ENCODE peak calls at places on chromosomes 5 and 9, in nine cellular contexts. G, X, U, T, R, I, V, C and B are unnamed samples. For H3K4me1, the result is how much of the 10 kb centered on the place peaks cover.

GRCh38 chr5:21452429-21452828 is 1400.7 kb downstream of the CDH12 start:
- DNase-seq in G (no peak), X (no peak), U (no peak), T (no peak), R (no peak), I (no peak), V (no peak), C (no peak), B (no peak)

GRCh38 chr5:77957-78804 is 13.8 kb upstream of the PLEKHG4B start:
- DNase-seq in G (no peak), X (no peak), U (peak), T (no peak), R (no peak), I (peak), V (no peak), C (no peak), B (peak)

GRCh38 chr9:124730772-124731171 is 40.3 kb downstream of the NR6A1 start:
- DNase-seq in G (no peak), X (no peak), U (no peak), T (no peak), R (no peak), I (no peak), V (no peak), C (no peak), B (no peak)

GRCh38 chr9:89022902-89023301 is 31.6 kb downstream of the S1PR3 start:
- DNase-seq in G (no peak), X (no peak), U (no peak), T (no peak), R (peak), I (peak), V (peak), C (no peak), B (peak)

GRCh38 chr9:136133191-136133958 is 14.7 kb upstream of the TMEM250 start:
- DNase-seq in G (no peak), X (no peak), U (no peak), T (no peak), R (peak), I (no peak), V (no peak), C (no peak), B (no peak)

GRCh38 chr5:65199988-65200668 is 281.6 kb downstream of the ADAMTS6 start:
- DNase-seq in G (no peak), X (no peak), U (no peak), T (no peak), R (no peak), I (no peak), V (no peak), C (no peak), B (no peak)

GRCh38 chr9:127181315-127181580 is 58.8 kb upstream of the ANGPTL2 start:
- DNase-seq in G (no peak), X (no peak), U (peak), T (no peak), R (no peak), I (peak), V (peak), C (no peak), B (no peak)

GRCh38 chr9:127176631-127177030 is 54.2 kb upstream of the ANGPTL2 start:
- DNase-seq in G (no peak), X (no peak), U (peak), T (no peak), R (no peak), I (peak), V (no peak), C (no peak), B (no peak)

GRCh38 chr5:157743163-157744054 is at the start of gene LSM11:
- DNase-seq in G (peak), X (peak), U (peak), T (peak), R (peak), I (peak), V (peak), C (peak), B (peak)

GRCh38 chr9:38284768-38285080 is 107.8 kb upstream of the ALDH1B1 start:
- DNase-seq in G (no peak), X (no peak), U (no peak), T (no peak), R (no peak), I (no peak), V (no peak), C (no peak), B (no peak)

GRCh38 chr9:20597862-20598261 is 24.4 kb downstream of the MLLT3 start:
- DNase-seq in G (no peak), X (no peak), U (no peak), T (no peak), R (no peak), I (no peak), V (no peak), C (no peak), B (no peak)

GRCh38 chr5:113212244-113212920 is 222.4 kb downstream of the TSSK1B start:
- DNase-seq in G (no peak), X (no peak), U (no peak), T (no peak), R (peak), I (no peak), V (no peak), C (no peak), B (peak)

GRCh38 chr5:172380992-172381643 is 73.2 kb downstream of the SH3PXD2B start:
- DNase-seq in G (peak), X (no peak), U (no peak), T (no peak), R (no peak), I (peak), V (peak), C (no peak), B (peak)

GRCh38 chr9:18274693-18275092 is 199.3 kb upstream of the ADAMTSL1 start:
- DNase-seq in G (no peak), X (no peak), U (no peak), T (no peak), R (no peak), I (no peak), V (no peak), C (no peak), B (no peak)

GRCh38 chr5:148949871-148950863 is 112.7 kb downstream of the SH3TC2 start:
- DNase-seq in G (no peak), X (no peak), U (peak), T (no peak), R (no peak), I (no peak), V (no peak), C (no peak), B (no peak)

GRCh38 chr9:125929846-125930245 is 182.7 kb downstream of the PBX3 start:
- DNase-seq in G (no peak), X (no peak), U (no peak), T (no peak), R (no peak), I (no peak), V (no peak), C (no peak), B (no peak)

GRCh38 chr5:9316041-9316440 is 229.8 kb downstream of the SEMA5A start:
- DNase-seq in G (no peak), X (no peak), U (no peak), T (no peak), R (no peak), I (no peak), V (no peak), C (no peak), B (no peak)

GRCh38 chr5:179235416-179236400 is 109.6 kb downstream of the ADAMTS2 start:
- DNase-seq in G (no peak), X (no peak), U (peak), T (no peak), R (no peak), I (peak), V (peak), C (no peak), B (no peak)

GRCh38 chr9:135123145-135123544 is 35.7 kb downstream of the OLFM1 start:
- DNase-seq in G (no peak), X (no peak), U (no peak), T (no peak), R (no peak), I (no peak), V (no peak), C (no peak), B (no peak)

GRCh38 chr5:63743096-63743798 is 219.0 kb downstream of the HTR1A start:
- DNase-seq in G (no peak), X (no peak), U (no peak), T (no peak), R (peak), I (no peak), V (no peak), C (no peak), B (no peak)

GRCh38 chr9:95425910-95426551 is 90.7 kb downstream of the PTCH1 start:
- DNase-seq in G (no peak), X (no peak), U (no peak), T (no peak), R (peak), I (no peak), V (no peak), C (no peak), B (no peak)

GRCh38 chr9:72923077-72923476 is 29.8 kb downstream of the ALDH1A1 start:
- DNase-seq in G (no peak), X (no peak), U (no peak), T (no peak), R (no peak), I (no peak), V (no peak), C (no peak), B (no peak)

GRCh38 chr5:176836811-176837706 is 26.7 kb downstream of the UNC5A start:
- DNase-seq in G (no peak), X (no peak), U (no peak), T (no peak), R (no peak), I (no peak), V (no peak), C (no peak), B (peak)

GRCh38 chr5:96997265-96997859 is 61.5 kb downstream of the LNPEP start:
- DNase-seq in G (no peak), X (no peak), U (no peak), T (no peak), R (peak), I (no peak), V (no peak), C (peak), B (no peak)

GRCh38 chr5:56183507-56183906 is 49.6 kb downstream of the ANKRD55 start:
- DNase-seq in G (no peak), X (no peak), U (no peak), T (no peak), R (peak), I (no peak), V (no peak), C (no peak), B (no peak)

GRCh38 chr9:123395276-123396006 is 39.4 kb downstream of the CRB2 start:
- DNase-seq in G (no peak), X (no peak), U (no peak), T (no peak), R (peak), I (no peak), V (no peak), C (no peak), B (peak)

GRCh38 chr5:179377421-179378115 is 32.3 kb upstream of the ADAMTS2 start:
- DNase-seq in G (no peak), X (no peak), U (no peak), T (no peak), R (no peak), I (peak), V (no peak), C (no peak), B (no peak)

GRCh38 chr5:127934791-127935256 is 148.7 kb upstream of the SLC12A2 start:
- DNase-seq in G (no peak), X (no peak), U (peak), T (no peak), R (peak), I (no peak), V (no peak), C (peak), B (no peak)

GRCh38 chr5:141809697-141810096 is 68.5 kb downstream of the PCDH1 start:
- DNase-seq in G (no peak), X (no peak), U (no peak), T (no peak), R (no peak), I (no peak), V (no peak), C (no peak), B (no peak)

GRCh38 chr9:73137286-73137899 is 14.3 kb upstream of the ANXA1 start:
- DNase-seq in G (no peak), X (no peak), U (no peak), T (no peak), R (no peak), I (no peak), V (no peak), C (no peak), B (no peak)

GRCh38 chr5:135553688-135554462 is 18.1 kb upstream of the NEUROG1 start:
- DNase-seq in G (no peak), X (no peak), U (no peak), T (no peak), R (no peak), I (no peak), V (no peak), C (no peak), B (no peak)

GRCh38 chr9:22240619-22241018 is 206.0 kb upstream of the DMRTA1 start:
- DNase-seq in G (no peak), X (no peak), U (no peak), T (no peak), R (peak), I (no peak), V (no peak), C (no peak), B (no peak)

GRCh38 chr9:22238809-22239684 is 207.6 kb upstream of the DMRTA1 start:
- DNase-seq in G (no peak), X (no peak), U (no peak), T (no peak), R (peak), I (no peak), V (no peak), C (no peak), B (no peak)

GRCh38 chr9:22237497-22238363 is 208.9 kb upstream of the DMRTA1 start:
- DNase-seq in G (no peak), X (no peak), U (no peak), T (no peak), R (peak), I (no peak), V (no peak), C (no peak), B (no peak)

GRCh38 chr9:22241611-22242010 is 205.0 kb upstream of the DMRTA1 start:
- DNase-seq in G (no peak), X (no peak), U (no peak), T (no peak), R (no peak), I (no peak), V (no peak), C (no peak), B (no peak)

GRCh38 chr9:22241024-22241423 is 205.6 kb upstream of the DMRTA1 start:
- DNase-seq in G (no peak), X (no peak), U (no peak), T (no peak), R (no peak), I (no peak), V (no peak), C (no peak), B (no peak)
- H3K4me1 ChIP-seq in G (under half), X (under half), U (under half), T (under half), R (under half), I (under half), V (under half), C (under half), B (under half)

GRCh38 chr9:128421474-128422010 is 885 bp downstream of the CERCAM start:
- DNase-seq in G (no peak), X (no peak), U (no peak), T (no peak), R (no peak), I (no peak), V (peak), C (no peak), B (peak)
- H3K4me3 ChIP-seq in G (peak), X (peak), U (peak), T (peak), R (peak), I (peak), V (peak), C (peak), B (peak)

GRCh38 chr9:33227741-33228140 is 12.2 kb upstream of the SPINK4 start:
- DNase-seq in G (no peak), X (no peak), U (no peak), T (no peak), R (no peak), I (no peak), V (no peak), C (no peak), B (no peak)

GRCh38 chr9:33229359-33230120 is 10.4 kb upstream of the SPINK4 start:
- DNase-seq in G (no peak), X (no peak), U (peak), T (no peak), R (no peak), I (peak), V (no peak), C (no peak), B (no peak)

GRCh38 chr9:33230756-33231691 is 8.9 kb upstream of the SPINK4 start:
- DNase-seq in G (no peak), X (no peak), U (no peak), T (no peak), R (peak), I (no peak), V (no peak), C (no peak), B (no peak)

GRCh38 chr9:33227013-33227398 is 13.0 kb upstream of the SPINK4 start:
- DNase-seq in G (no peak), X (no peak), U (no peak), T (no peak), R (no peak), I (no peak), V (no peak), C (no peak), B (peak)

GRCh38 chr9:33228606-33229005 is 11.4 kb upstream of the SPINK4 start:
- DNase-seq in G (no peak), X (no peak), U (no peak), T (no peak), R (no peak), I (no peak), V (no peak), C (no peak), B (no peak)
- H3K4me1 ChIP-seq in G (under half), X (under half), U (under half), T (under half), R (under half), I (under half), V (under half), C (under half), B (under half)

GRCh38 chr5:5372930-5373329 is 49.5 kb upstream of the ICE1 start:
- DNase-seq in G (no peak), X (no peak), U (no peak), T (no peak), R (no peak), I (no peak), V (no peak), C (no peak), B (no peak)

GRCh38 chr5:5373351-5374033 is 49.0 kb upstream of the ICE1 start:
- DNase-seq in G (no peak), X (no peak), U (no peak), T (no peak), R (no peak), I (no peak), V (peak), C (no peak), B (no peak)

GRCh38 chr5:5372511-5372910 is 50.0 kb upstream of the ICE1 start:
- DNase-seq in G (no peak), X (no peak), U (no peak), T (no peak), R (no peak), I (no peak), V (no peak), C (no peak), B (no peak)

GRCh38 chr5:5371005-5371404 is 51.5 kb upstream of the ICE1 start:
- DNase-seq in G (no peak), X (no peak), U (no peak), T (no peak), R (no peak), I (no peak), V (no peak), C (no peak), B (no peak)

GRCh38 chr5:5371943-5372342 is 50.5 kb upstream of the ICE1 start:
- DNase-seq in G (no peak), X (no peak), U (no peak), T (no peak), R (no peak), I (no peak), V (no peak), C (peak), B (no peak)
- H3K4me3 ChIP-seq in G (no peak), X (no peak), U (no peak), T (no peak), R (no peak), I (no peak), V (no peak), C (no peak), B (no peak)

GRCh38 chr9:113617550-113617949 is 154.0 kb downstream of the RGS3 start:
- DNase-seq in G (no peak), X (no peak), U (no peak), T (no peak), R (peak), I (no peak), V (no peak), C (no peak), B (no peak)

GRCh38 chr9:113616116-113616515 is 152.6 kb downstream of the RGS3 start:
- DNase-seq in G (no peak), X (no peak), U (no peak), T (no peak), R (no peak), I (peak), V (no peak), C (no peak), B (no peak)

GRCh38 chr9:113614843-113615648 is 151.5 kb downstream of the RGS3 start:
- DNase-seq in G (peak), X (no peak), U (no peak), T (no peak), R (peak), I (peak), V (peak), C (no peak), B (peak)

GRCh38 chr9:113619156-113619861 is 155.8 kb downstream of the RGS3 start:
- DNase-seq in G (no peak), X (no peak), U (no peak), T (no peak), R (no peak), I (peak), V (no peak), C (no peak), B (no peak)

GRCh38 chr9:113616716-113617496 is 153.4 kb downstream of the RGS3 start:
- DNase-seq in G (no peak), X (no peak), U (no peak), T (no peak), R (no peak), I (peak), V (no peak), C (no peak), B (no peak)
- H3K4me1 ChIP-seq in G (half or more), X (under half), U (under half), T (under half), R (under half), I (under half), V (under half), C (under half), B (under half)

GRCh38 chr5:160463227-160463626 is 41.6 kb downstream of the PTTG1 start:
- DNase-seq in G (no peak), X (no peak), U (no peak), T (no peak), R (no peak), I (no peak), V (no peak), C (no peak), B (no peak)

GRCh38 chr5:160466121-160466520 is 44.5 kb downstream of the PTTG1 start:
- DNase-seq in G (no peak), X (no peak), U (no peak), T (no peak), R (no peak), I (no peak), V (no peak), C (no peak), B (no peak)

GRCh38 chr5:160462167-160462566 is 40.5 kb downstream of the PTTG1 start:
- DNase-seq in G (no peak), X (no peak), U (no peak), T (no peak), R (no peak), I (no peak), V (no peak), C (no peak), B (no peak)

GRCh38 chr5:160463775-160464465 is 42.3 kb downstream of the PTTG1 start:
- DNase-seq in G (no peak), X (no peak), U (no peak), T (no peak), R (peak), I (no peak), V (no peak), C (no peak), B (no peak)

DNA sequence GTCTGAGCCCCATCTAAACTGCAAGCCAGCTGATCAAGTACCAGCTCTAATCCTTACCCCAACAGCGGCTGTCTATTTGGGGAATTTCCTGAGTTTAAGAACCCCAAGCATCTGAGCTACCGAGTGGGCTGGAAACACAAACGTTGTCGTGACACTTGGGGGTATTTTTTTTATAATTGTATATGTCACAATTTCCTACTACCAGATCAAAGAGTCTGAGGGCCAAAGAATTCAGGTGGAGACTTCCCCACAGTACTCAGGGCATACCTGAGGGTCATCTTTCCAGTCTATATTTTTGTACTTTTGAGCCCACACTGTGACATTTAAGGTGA is 42.8 kb downstream of the PTTG1 start:
- DNase-seq in G (no peak), X (no peak), U (no peak), T (no peak), R (no peak), I (no peak), V (no peak), C (no peak), B (no peak)
- H3K4me3 ChIP-seq in G (no peak), X (no peak), U (no peak), T (no peak), R (no peak), I (no peak), V (no peak), C (no peak), B (no peak)